ENCODE peak calls at places on chromosomes 2 and 18, in six cellular contexts. N is nucleus accumbens; U is activated CD4-positive, alpha-beta T cell treated with anti-CD3 and anti-CD28 coated beads, Interleukin-2, amount 50 U/mL, for 48 hours; A is mammary epithelial cell; K is NCI-H2029 treated with DMSO at 0.1 percent for 48 hours; I is HuH-7.5. X is an unnamed sample.

GRCh38 chr2:233140913-233141469 is 80.8 kb downstream of the INPP5D start:
- DNase-seq in N (no peak), U (no peak), A (no peak), K (no peak), I (no peak), X (no peak)

GRCh38 chr2:222576390-222577081 is 79.4 kb downstream of the FARSB start:
- DNase-seq in N (no peak), U (no peak), A (no peak), K (no peak), I (no peak), X (no peak)

GRCh38 chr2:134122610-134123009 is 131.3 kb upstream of the MGAT5 start:
- DNase-seq in N (no peak), U (no peak), A (no peak), K (no peak), I (peak; percentile 54), X (no peak)

GRCh38 chr2:234425923-234426603 is 70.8 kb downstream of the ARL4C start:
- DNase-seq in N (no peak), U (peak; percentile 38), A (peak; percentile 68), K (no peak), I (no peak), X (peak; percentile 73)

GRCh38 chr18:39396168-39396567 is 1830.6 kb upstream of the CELF4 start:
- DNase-seq in N (no peak), U (no peak), A (no peak), K (no peak), I (no peak), X (no peak)

GRCh38 chr2:118224144-118224887 is 136.0 kb downstream of the INSIG2 start:
- DNase-seq in N (no peak), U (peak; percentile 35), A (no peak), K (no peak), I (peak; percentile 28), X (peak; percentile 27)

GRCh38 chr2:215973111-215973792 is 40.1 kb downstream of the MREG start:
- DNase-seq in N (no peak), U (no peak), A (no peak), K (no peak), I (no peak), X (no peak)

GRCh38 chr2:101360229-101360628 is 27.1 kb downstream of the CREG2 start:
- DNase-seq in N (no peak), U (no peak), A (peak; percentile 89), K (no peak), I (no peak), X (no peak)

GRCh38 chr2:27323592-27324285 is 842 bp upstream of the MPV17 start:
- DNase-seq in N (no peak), U (no peak), A (no peak), K (no peak), I (no peak), X (no peak)

GRCh38 chr2:112301973-112302372 is 26.6 kb downstream of the ZC3H6 start:
- DNase-seq in N (no peak), U (no peak), A (no peak), K (no peak), I (no peak), X (no peak)

GRCh38 chr2:128286905-128287779 is 31.5 kb downstream of the HS6ST1 start:
- DNase-seq in N (no peak), U (no peak), A (no peak), K (no peak), I (no peak), X (no peak)

GRCh38 chr2:207258191-207258991 is 92.6 kb upstream of the KLF7 start:
- DNase-seq in N (no peak), U (no peak), A (peak; percentile 54), K (no peak), I (no peak), X (no peak)

GRCh38 chr2:68740184-68740914 is 5.7 kb downstream of the ARHGAP25 start:
- DNase-seq in N (no peak), U (no peak), A (peak; percentile 49), K (no peak), I (no peak), X (no peak)

GRCh38 chr2:219511547-219512325 is 2.5 kb upstream of the ASIC4 start:
- DNase-seq in N (no peak), U (no peak), A (no peak), K (no peak), I (no peak), X (no peak)

GRCh38 chr2:215900203-215900611 is 113.1 kb downstream of the MREG start:
- DNase-seq in N (no peak), U (no peak), A (peak; percentile 98), K (no peak), I (no peak), X (no peak)

GRCh38 chr2:161370981-161371380 is 45.1 kb upstream of the TBR1 start:
- DNase-seq in N (peak; percentile 3), U (no peak), A (no peak), K (no peak), I (no peak), X (no peak)

GRCh38 chr2:14831458-14831857 is 198.9 kb downstream of the LRATD1 start:
- DNase-seq in N (no peak), U (no peak), A (peak; percentile 11), K (no peak), I (no peak), X (no peak)

GRCh38 chr2:220850116-220850515 is 722.0 kb downstream of the EPHA4 start:
- DNase-seq in N (no peak), U (no peak), A (no peak), K (no peak), I (no peak), X (no peak)

GRCh38 chr2:205706769-205707375 is 24.6 kb downstream of the NRP2 start:
- DNase-seq in N (no peak), U (no peak), A (peak; percentile 56), K (no peak), I (no peak), X (peak; percentile 78)

GRCh38 chr2:61423714-61424113 is 47.2 kb downstream of the USP34 start:
- DNase-seq in N (no peak), U (no peak), A (peak; percentile 49), K (no peak), I (no peak), X (no peak)

GRCh38 chr2:129732630-129733026 is 246.8 kb upstream of the RAB6C start:
- DNase-seq in N (no peak), U (no peak), A (no peak), K (no peak), I (no peak), X (no peak)

X was measured in stimulated activated naive B cell treated with anti-CD40 and anti-IgM and Interleukin-4, amounts not matched to agents 10 μg/mL and 1 μg/mL and 100 μg/mL, for 72 hours.